ENCODE peak calls at places on chromosomes 11 and 22, in five cellular contexts. One of them, this sample, is unnamed.
A peak's percentile ranks its signal among the peaks of the same experiment; 100 is the strongest.

GRCh38 chr11:29916040-29916439 is 100.8 kb downstream of the KCNA4 start:
- DNase-seq in globus pallidus: no peak
- DNase-seq in stimulated activated CD4-positive, alpha-beta T cell treated with anti-CD3 and anti-CD28 coated beads, Interleukin-2, amount 100 ng/mL, for 48 hours: no peak
- DNase-seq in neural crest cell: no peak
- DNase-seq in T-helper 9 cell: no peak
- DNase-seq in this sample: no peak

GRCh38 chr11:8227156-8228152 is 36.2 kb downstream of the LMO1 start:
- DNase-seq in globus pallidus: no peak
- DNase-seq in stimulated activated CD4-positive, alpha-beta T cell treated with anti-CD3 and anti-CD28 coated beads, Interleukin-2, amount 100 ng/mL, for 48 hours: no peak
- DNase-seq in neural crest cell: no peak
- DNase-seq in T-helper 9 cell: no peak
- DNase-seq in this sample: no peak

GRCh38 chr22:36864454-36865215 is 3.8 kb downstream of the NCF4 start:
- DNase-seq in globus pallidus: no peak
- DNase-seq in stimulated activated CD4-positive, alpha-beta T cell treated with anti-CD3 and anti-CD28 coated beads, Interleukin-2, amount 100 ng/mL, for 48 hours: no peak
- DNase-seq in neural crest cell: no peak
- DNase-seq in T-helper 9 cell: no peak
- DNase-seq in this sample: no peak

GRCh38 chr22:22371031-22371541 is 126.5 kb downstream of the VPREB1 start:
- DNase-seq in globus pallidus: peak; percentile 37
- DNase-seq in stimulated activated CD4-positive, alpha-beta T cell treated with anti-CD3 and anti-CD28 coated beads, Interleukin-2, amount 100 ng/mL, for 48 hours: no peak
- DNase-seq in neural crest cell: no peak
- DNase-seq in T-helper 9 cell: no peak
- DNase-seq in this sample: no peak

GRCh38 chr11:1205987-1206331 is 16.9 kb upstream of the MUC5B start:
- DNase-seq in globus pallidus: no peak
- DNase-seq in stimulated activated CD4-positive, alpha-beta T cell treated with anti-CD3 and anti-CD28 coated beads, Interleukin-2, amount 100 ng/mL, for 48 hours: no peak
- DNase-seq in neural crest cell: no peak
- DNase-seq in T-helper 9 cell: no peak
- DNase-seq in this sample: no peak

GRCh38 chr11:70737816-70738630 is 339.7 kb downstream of the CTTN start:
- DNase-seq in globus pallidus: no peak
- DNase-seq in stimulated activated CD4-positive, alpha-beta T cell treated with anti-CD3 and anti-CD28 coated beads, Interleukin-2, amount 100 ng/mL, for 48 hours: no peak
- DNase-seq in neural crest cell: no peak
- DNase-seq in T-helper 9 cell: no peak
- DNase-seq in this sample: no peak

GRCh38 chr11:132638421-132638820 is 893.9 kb downstream of the OPCML start:
- DNase-seq in globus pallidus: no peak
- DNase-seq in stimulated activated CD4-positive, alpha-beta T cell treated with anti-CD3 and anti-CD28 coated beads, Interleukin-2, amount 100 ng/mL, for 48 hours: no peak
- DNase-seq in neural crest cell: no peak
- DNase-seq in T-helper 9 cell: no peak
- DNase-seq in this sample: no peak

GRCh38 chr11:58027341-58027740 is 3.4 kb upstream of the OR6Q1 start:
- DNase-seq in globus pallidus: no peak
- DNase-seq in stimulated activated CD4-positive, alpha-beta T cell treated with anti-CD3 and anti-CD28 coated beads, Interleukin-2, amount 100 ng/mL, for 48 hours: no peak
- DNase-seq in neural crest cell: no peak
- DNase-seq in T-helper 9 cell: no peak
- DNase-seq in this sample: no peak

GRCh38 chr11:94417386-94417987 is 16.3 kb upstream of the GPR83 start:
- DNase-seq in globus pallidus: peak; percentile 5
- DNase-seq in stimulated activated CD4-positive, alpha-beta T cell treated with anti-CD3 and anti-CD28 coated beads, Interleukin-2, amount 100 ng/mL, for 48 hours: no peak
- DNase-seq in neural crest cell: no peak
- DNase-seq in T-helper 9 cell: no peak
- DNase-seq in this sample: peak; percentile 68

GRCh38 chr22:37492428-37493344 is 6.5 kb upstream of the MFNG start:
- DNase-seq in globus pallidus: no peak
- DNase-seq in stimulated activated CD4-positive, alpha-beta T cell treated with anti-CD3 and anti-CD28 coated beads, Interleukin-2, amount 100 ng/mL, for 48 hours: peak; percentile 41
- DNase-seq in neural crest cell: no peak
- DNase-seq in T-helper 9 cell: peak; percentile 31
- DNase-seq in this sample: peak; percentile 67

This sample was measured in cardiac muscle cell.